ENCODE peak calls at places on chromosomes 7 and 10, in five cellular contexts. V is neuronal stem cell, Y is HFF-Myc, Z is hypothalamus, D is fibroblast of the aortic adventitia. C is an unnamed sample.

GRCh38 chr7:5780801-5781496 is 514 bp downstream of the RNF216 start:
- DNase-seq in V (peak), Y (no peak), Z (peak), D (peak), C (peak)

GRCh38 chr10:119640384-119640783 is 10.8 kb upstream of the BAG3 start:
- DNase-seq in V (no peak), Y (no peak), Z (no peak), D (no peak), C (no peak)

GRCh38 chr10:29502351-29502750 is 132.4 kb downstream of the SVIL start:
- DNase-seq in V (no peak), Y (no peak), Z (no peak), D (no peak), C (no peak)

GRCh38 chr10:98463022-98463421 is 16.3 kb upstream of the HPS1 start:
- DNase-seq in V (no peak), Y (no peak), Z (no peak), D (no peak), C (no peak)

GRCh38 chr7:108200326-108200725 is 70.2 kb upstream of the LAMB4 start:
- DNase-seq in V (no peak), Y (no peak), Z (no peak), D (no peak), C (no peak)

GRCh38 chr7:111998326-111998725 is 207.9 kb downstream of the DOCK4 start:
- DNase-seq in V (no peak), Y (no peak), Z (no peak), D (no peak), C (no peak)

GRCh38 chr10:125442856-125443540 is 240.0 kb downstream of the TEX36 start:
- DNase-seq in V (no peak), Y (no peak), Z (no peak), D (no peak), C (no peak)

GRCh38 chr7:131605280-131605878 is 49.0 kb upstream of the PODXL start:
- DNase-seq in V (peak), Y (no peak), Z (no peak), D (no peak), C (no peak)

GRCh38 chr7:149869867-149870266 is 3.9 kb upstream of the ATP6V0E2 start:
- DNase-seq in V (no peak), Y (no peak), Z (no peak), D (no peak), C (no peak)

GRCh38 chr7:51428226-51428887 is 111.7 kb upstream of the COBL start:
- DNase-seq in V (no peak), Y (no peak), Z (no peak), D (no peak), C (peak)